ENCODE peak calls at places on chromosomes 12 and 14, in six cellular contexts. Y is transverse colon, F is K562, A is ovary, I is A549, N is tibial nerve. O is an unnamed sample.

GRCh38 chr12:113852273-113852672 is 113.9 kb downstream of the RBM19 start:
- DNase-seq in N (no peak), F (no peak), I (no peak), Y (no peak), A (no peak), O (no peak)

GRCh38 chr14:105582639-105583038 is 56.3 kb downstream of the TMEM121 start:
- DNase-seq in N (no peak), F (no peak), A (no peak), Y (peak; percentile 7), I (no peak), O (no peak)

GRCh38 chr12:113794774-113795173 is 171.4 kb downstream of the RBM19 start:
- DNase-seq in Y (no peak), A (no peak), N (no peak), F (peak; percentile 70), I (no peak), O (no peak)

GRCh38 chr12:56630180-56630632 is at the start of gene BAZ2A:
- DNase-seq in N (peak; percentile 72), F (peak; percentile 90), Y (peak; percentile 93), A (peak; percentile 90), I (peak; percentile 85), O (peak; percentile 93)

GRCh38 chr14:73709904-73710469 is 4.2 kb downstream of the PNMA1 start:
- DNase-seq in A (no peak), Y (no peak), F (no peak), I (no peak), N (no peak), O (no peak)

GRCh38 chr12:123089631-123090353 is 61.1 kb downstream of the PITPNM2 start:
- DNase-seq in I (peak; percentile 85), N (no peak), A (no peak), Y (no peak), F (peak; percentile 61), O (no peak)

GRCh38 chr12:26293612-26294011 is 98.2 kb downstream of the SSPN start:
- DNase-seq in F (no peak), A (no peak), N (no peak), Y (no peak), I (no peak), O (no peak)

GRCh38 chr14:65560340-65561027 is 148.0 kb downstream of the FUT8 start:
- DNase-seq in Y (no peak), F (no peak), N (no peak), A (no peak), I (no peak), O (no peak)

GRCh38 chr14:36478782-36479181 is 41.2 kb downstream of the NKX2-1 start:
- DNase-seq in F (no peak), I (no peak), N (no peak), A (no peak), Y (no peak), O (no peak)

GRCh38 chr14:81062816-81063215 is 107.4 kb downstream of the TSHR start:
- DNase-seq in F (peak; percentile 5), I (peak; percentile 20), A (no peak), Y (no peak), N (no peak), O (no peak)

GRCh38 chr14:64215978-64216377 is 78.2 kb downstream of the ESR2 start:
- DNase-seq in Y (no peak), N (no peak), F (no peak), A (no peak), I (no peak), O (no peak)

GRCh38 chr14:91111443-91111842 is 2.4 kb upstream of the DGLUCY start:
- DNase-seq in Y (no peak), N (no peak), A (no peak), F (no peak), I (no peak), O (no peak)

GRCh38 chr12:5593998-5594397 is 162.1 kb downstream of the NTF3 start:
- DNase-seq in A (no peak), F (no peak), N (no peak), Y (no peak), I (no peak), O (no peak)

GRCh38 chr12:132471011-132471857 is 18.7 kb upstream of the FBRSL1 start:
- DNase-seq in F (peak; percentile 50), I (peak; percentile 37), A (no peak), N (no peak), Y (peak; percentile 40), O (no peak)

GRCh38 chr14:37592288-37593274 is 2.5 kb downstream of the FOXA1 start:
- DNase-seq in F (no peak), A (no peak), I (peak; percentile 67), Y (peak; percentile 31), N (no peak), O (no peak)

GRCh38 chr12:76860301-76860700 is 18.5 kb downstream of the CSRP2 start:
- DNase-seq in Y (no peak), I (no peak), F (no peak), A (no peak), N (no peak), O (no peak)

GRCh38 chr12:132392389-132393244 is 63.2 kb upstream of the GALNT9 start:
- DNase-seq in Y (peak; percentile 2), I (no peak), A (no peak), F (no peak), N (no peak), O (no peak)

GRCh38 chr12:15276088-15276698 is 46.1 kb upstream of the PTPRO start:
- DNase-seq in Y (no peak), N (no peak), I (peak; percentile 48), A (no peak), F (peak; percentile 19), O (no peak)

GRCh38 chr12:107917912-107918800 is 143.7 kb downstream of the ASCL4 start:
- DNase-seq in N (no peak), F (peak; percentile 23), Y (no peak), I (peak; percentile 54), A (no peak), O (no peak)

GRCh38 chr14:64788706-64789105 is 84.5 kb downstream of the PLEKHG3 start:
- DNase-seq in F (no peak), N (no peak), A (no peak), Y (no peak), I (peak; percentile 62), O (no peak)

GRCh38 chr12:19130224-19131019 is 889 bp downstream of the PLEKHA5 start:
- DNase-seq in F (peak; percentile 43), N (no peak), I (peak; percentile 19), Y (peak; percentile 37), A (peak; percentile 69), O (peak; percentile 70)

GRCh38 chr12:106997916-106998315 is 11.0 kb upstream of the MTERF2 start:
- DNase-seq in I (no peak), A (no peak), Y (no peak), F (no peak), N (no peak), O (no peak)

GRCh38 chr12:47747115-47747514 is 11.6 kb downstream of the RAPGEF3 start:
- DNase-seq in I (no peak), A (no peak), F (no peak), N (no peak), Y (no peak), O (no peak)

GRCh38 chr14:100603341-100604125 is 16.3 kb upstream of the BEGAIN start:
- DNase-seq in I (no peak), Y (no peak), N (no peak), A (peak; percentile 27), F (no peak), O (peak; percentile 47)

GRCh38 chr14:35287481-35288013 is 4.6 kb upstream of the PSMA6 start:
- DNase-seq in A (no peak), N (no peak), Y (peak; percentile 12), F (no peak), I (no peak), O (no peak)

GRCh38 chr14:31441273-31442110 is 15.8 kb downstream of the DTD2 start:
- DNase-seq in A (no peak), F (no peak), I (peak; percentile 88), N (no peak), Y (no peak), O (no peak)

DNA sequence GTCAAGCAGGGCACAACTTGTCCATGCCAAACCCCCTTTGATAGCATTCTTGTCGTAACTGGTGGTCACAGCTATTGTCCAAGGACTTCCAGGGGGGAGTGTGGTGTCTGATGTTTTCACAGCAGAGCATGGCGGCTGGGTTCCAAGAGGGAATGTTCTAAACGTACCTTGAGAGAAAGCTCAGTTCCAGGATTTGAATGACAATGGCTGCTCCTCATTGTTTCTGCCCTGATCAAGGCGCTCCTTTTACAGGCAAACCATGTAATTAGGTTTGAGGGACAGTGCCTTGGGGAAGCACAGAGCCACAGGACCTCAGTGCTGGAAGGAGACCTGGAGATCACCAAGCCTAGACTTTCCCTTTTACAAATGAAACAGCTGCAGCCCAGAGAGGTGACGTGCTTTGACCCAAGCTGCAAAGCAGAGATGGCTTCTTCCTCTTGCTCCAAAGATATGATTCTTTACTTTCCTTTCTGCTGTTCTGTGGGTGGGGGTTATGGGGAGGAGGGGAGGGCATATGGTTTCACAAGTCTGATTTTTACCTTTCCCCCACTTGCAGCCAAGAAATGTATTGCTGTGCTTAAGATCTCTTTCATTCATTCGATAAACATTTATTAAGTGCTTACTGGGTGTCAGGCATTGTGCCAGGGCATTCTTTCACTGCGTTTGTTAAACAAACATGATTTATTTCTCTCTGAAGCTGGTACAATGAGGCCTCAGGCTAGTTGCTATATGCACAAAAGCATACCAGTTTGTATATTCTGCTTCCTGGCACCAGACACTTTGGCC is 172.8 kb downstream of the KTN1 start:
- DNase-seq in A (no peak), Y (peak; percentile 25), N (no peak), I (peak; percentile 85), F (no peak), O (no peak)
- TF ChIP-seq EP300 in A (no peak), Y (no peak), N (no peak), I (peak; percentile 78), F (no peak), O (no peak)

GRCh38 chr12:32061033-32061432 is 45.6 kb upstream of the BICD1 start:
- DNase-seq in N (no peak), Y (no peak), F (no peak), A (no peak), I (no peak), O (no peak)
- TF ChIP-seq POLR2A in N (no peak), Y (no peak), F (no peak), A (no peak), I (no peak), O (no peak)

GRCh38 chr12:116599285-116600122 is 40.3 kb downstream of the MAP1LC3B2 start:
- DNase-seq in N (peak; percentile 79), F (peak; percentile 89), I (peak; percentile 79), Y (peak; percentile 83), A (peak; percentile 95), O (peak; percentile 94)
- TF ChIP-seq EP300 in N (no peak), F (no peak), I (no peak), Y (peak; percentile 49), A (peak; percentile 38), O (peak; percentile 74)

DNA sequence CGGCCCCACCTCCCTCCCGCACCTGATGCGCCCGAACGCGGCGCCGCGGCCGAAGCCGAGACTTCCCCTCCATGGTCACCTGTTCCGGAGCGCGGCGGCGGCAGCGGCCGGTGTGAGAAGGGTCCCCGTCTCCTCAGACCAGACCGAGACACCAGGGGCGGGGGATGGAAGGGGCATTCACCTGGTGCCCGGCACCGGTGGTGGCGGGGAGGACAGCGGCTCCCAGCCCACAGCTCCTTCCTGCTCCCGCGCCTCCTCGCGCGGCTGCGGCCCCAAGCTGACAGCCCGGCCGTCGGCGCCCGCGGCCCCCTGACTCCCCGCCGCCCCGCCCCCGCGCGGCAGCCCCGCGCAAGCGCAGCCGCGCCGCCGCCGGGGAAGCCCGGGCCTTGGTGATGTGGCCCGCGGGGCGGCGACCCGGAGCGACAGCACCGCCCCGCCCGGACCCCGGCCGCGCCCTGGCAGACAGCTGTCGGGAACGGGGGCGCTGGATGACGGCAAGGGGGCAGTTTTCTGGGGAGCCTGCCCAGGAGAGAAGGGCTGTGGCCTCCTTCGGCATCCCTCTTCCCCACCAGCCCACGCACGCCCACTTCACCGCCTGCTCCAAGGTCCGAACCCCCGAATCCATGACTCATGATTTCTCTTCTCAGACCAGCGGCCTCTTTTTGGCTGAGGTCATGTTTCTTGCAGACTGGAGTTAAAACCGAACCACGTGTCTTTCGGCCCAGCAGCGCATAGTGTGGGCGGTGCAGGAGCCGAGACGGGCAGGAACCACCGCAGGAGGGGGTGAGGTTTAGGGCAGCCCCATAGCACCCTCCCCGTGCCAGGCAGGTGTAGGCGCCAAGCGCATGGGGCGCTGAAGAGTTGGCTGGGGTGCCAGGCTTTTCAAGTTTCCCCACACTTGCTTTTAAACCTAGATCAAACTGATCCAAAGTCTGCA is at the start of gene SLC41A2:
- DNase-seq in F (peak; percentile 90), I (peak; percentile 96), Y (peak; percentile 88), A (peak; percentile 85), N (peak; percentile 45), O (peak; percentile 91)
- TF ChIP-seq POLR2A in F (no peak), I (peak; percentile 77), Y (peak; percentile 77), A (peak; percentile 35), N (peak; percentile 59), O (no peak)